ENCODE peak calls at places on chromosomes 2 and 18, in four cellular contexts. Q is EH, E is fibroblast of mammary gland, X is hippocampal formation. H is an unnamed sample.

GRCh38 chr18:23669804-23670203 is 7.1 kb upstream of the ANKRD29 start:
- DNase-seq in Q (no peak), E (no peak), X (no peak), H (no peak)

GRCh38 chr2:109695290-109695689 is 81.1 kb downstream of the SOWAHC start:
- DNase-seq in Q (no peak), E (no peak), X (no peak), H (no peak)

GRCh38 chr2:200302940-200303727 is 3.4 kb upstream of the SPATS2L start:
- DNase-seq in Q (peak; percentile 73), E (peak; percentile 72), X (no peak), H (peak; percentile 80)

GRCh38 chr18:62751341-62751821 is 36.0 kb downstream of the PHLPP1 start:
- DNase-seq in Q (peak; percentile 64), E (no peak), X (peak; percentile 71), H (peak; percentile 12)

GRCh38 chr2:10709290-10709939 is 12.0 kb upstream of the ATP6V1C2 start:
- DNase-seq in Q (peak; percentile 35), E (no peak), X (no peak), H (peak; percentile 46)

GRCh38 chr2:74472086-74472944 is at the start of gene MRPL53:
- DNase-seq in Q (peak; percentile 94), E (peak; percentile 93), X (peak; percentile 85), H (peak; percentile 97)

GRCh38 chr2:14634885-14635871 is 2.7 kb downstream of the LRATD1 start:
- DNase-seq in Q (peak; percentile 32), E (peak; percentile 67), X (peak; percentile 20), H (peak; percentile 79)

GRCh38 chr2:109381327-109381820 is 232.4 kb downstream of the SEPTIN10 start:
- DNase-seq in Q (no peak), E (no peak), X (no peak), H (no peak)

GRCh38 chr2:240419723-240420122 is 15.7 kb upstream of the GPC1 start:
- DNase-seq in Q (no peak), E (no peak), X (no peak), H (no peak)

GRCh38 chr2:17539993-17540812 is at the start of gene VSNL1:
- DNase-seq in Q (peak; percentile 28), E (peak; percentile 30), X (peak; percentile 48), H (peak; percentile 74)

GRCh38 chr2:238821391-238821790 is 26.5 kb upstream of the TWIST2 start:
- DNase-seq in Q (peak; percentile 78), E (peak; percentile 92), X (no peak), H (peak; percentile 78)

GRCh38 chr2:201908901-201909300 is 102.6 kb downstream of the CDK15 start:
- DNase-seq in Q (peak; percentile 78), E (no peak), X (no peak), H (peak; percentile 28)

GRCh38 chr2:106174056-106174455 is 20.0 kb downstream of the UXS1 start:
- DNase-seq in Q (no peak), E (no peak), X (no peak), H (no peak)

GRCh38 chr18:77108001-77108692 is 24.4 kb downstream of the MBP start:
- DNase-seq in Q (peak; percentile 93), E (peak; percentile 91), X (peak; percentile 63), H (peak; percentile 89)

GRCh38 chr18:23053756-23054457 is 81.4 kb upstream of the CABLES1 start:
- DNase-seq in Q (peak; percentile 56), E (peak; percentile 62), X (no peak), H (peak; percentile 85)

GRCh38 chr2:55478610-55479301 is 40.8 kb upstream of the CFAP36 start:
- DNase-seq in Q (no peak), E (peak; percentile 34), X (no peak), H (no peak)

GRCh38 chr2:59726226-59726800 is 827.1 kb downstream of the BCL11A start:
- DNase-seq in Q (no peak), E (no peak), X (no peak), H (no peak)

GRCh38 chr2:105449083-105449482 is 50.2 kb upstream of the FHL2 start:
- DNase-seq in Q (no peak), E (no peak), X (no peak), H (no peak)

GRCh38 chr2:20212459-20212870 is 12.5 kb downstream of the SDC1 start:
- DNase-seq in Q (peak; percentile 64), E (no peak), X (no peak), H (no peak)

GRCh38 chr2:127504552-127505460 is 21.5 kb downstream of the IWS1 start:
- DNase-seq in Q (peak; percentile 51), E (peak; percentile 56), X (no peak), H (peak; percentile 70)

GRCh38 chr18:23126352-23127056 is 8.8 kb upstream of the CABLES1 start:
- DNase-seq in Q (peak; percentile 33), E (no peak), X (no peak), H (peak; percentile 72)

GRCh38 chr18:6054443-6054842 is 159.1 kb upstream of the TMEM200C start:
- DNase-seq in Q (no peak), E (no peak), X (no peak), H (no peak)

GRCh38 chr2:31382452-31383120 is 32.0 kb downstream of the XDH start:
- DNase-seq in Q (peak; percentile 53), E (peak; percentile 57), X (no peak), H (peak; percentile 43)

GRCh38 chr2:11494310-11494709 is 28.3 kb upstream of the E2F6 start:
- DNase-seq in Q (no peak), E (no peak), X (no peak), H (no peak)

GRCh38 chr2:226405465-226405864 is 394.2 kb downstream of the IRS1 start:
- DNase-seq in Q (no peak), E (no peak), X (no peak), H (peak; percentile 9)

GRCh38 chr2:169066817-169067356 is 2.5 kb upstream of the DHRS9 start:
- DNase-seq in Q (no peak), E (no peak), X (no peak), H (no peak)

GRCh38 chr18:54880706-54881105 is 52.4 kb downstream of the RAB27B start:
- DNase-seq in Q (peak; percentile 32), E (peak; percentile 37), X (no peak), H (peak; percentile 71)

GRCh38 chr2:15678346-15678745 is 86.7 kb downstream of the DDX1 start:
- DNase-seq in Q (no peak), E (no peak), X (no peak), H (no peak)

H was measured in GM23248.